ENCODE peak calls at places on chromosome 3, in seven cellular contexts. One of them, this sample, is unnamed.

GRCh38 chr3:9380014-9380413 is 17.2 kb downstream of the THUMPD3 start:
- DNase-seq in Calu3: no peak
- DNase-seq in suprapubic skin: no peak
- DNase-seq in HTR-8/SVneo: no peak
- DNase-seq in stimulated activated CD4-positive, alpha-beta T cell treated with anti-CD3 and anti-CD28 coated beads, Interleukin-4, amount 100 ng/mL, for 48 hours: no peak
- DNase-seq in activated T-cell treated with anti-CD3 and anti-CD28 coated beads, Interleukin-2, amount 50 U/mL, for 48 hours: no peak
- DNase-seq in effector memory CD4-positive, alpha-beta T cell: no peak
- DNase-seq in this sample: no peak

GRCh38 chr3:76873509-76874242 is 166.2 kb upstream of the ROBO2 start:
- DNase-seq in HTR-8/SVneo: no peak
- DNase-seq in effector memory CD4-positive, alpha-beta T cell: no peak
- DNase-seq in suprapubic skin: no peak
- DNase-seq in stimulated activated CD4-positive, alpha-beta T cell treated with anti-CD3 and anti-CD28 coated beads, Interleukin-4, amount 100 ng/mL, for 48 hours: no peak
- DNase-seq in Calu3: no peak
- DNase-seq in activated T-cell treated with anti-CD3 and anti-CD28 coated beads, Interleukin-2, amount 50 U/mL, for 48 hours: no peak
- DNase-seq in this sample: no peak

GRCh38 chr3:74390121-74390870 is 224.2 kb downstream of the CNTN3 start:
- DNase-seq in activated T-cell treated with anti-CD3 and anti-CD28 coated beads, Interleukin-2, amount 50 U/mL, for 48 hours: no peak
- DNase-seq in stimulated activated CD4-positive, alpha-beta T cell treated with anti-CD3 and anti-CD28 coated beads, Interleukin-4, amount 100 ng/mL, for 48 hours: no peak
- DNase-seq in HTR-8/SVneo: no peak
- DNase-seq in Calu3: no peak
- DNase-seq in suprapubic skin: no peak
- DNase-seq in effector memory CD4-positive, alpha-beta T cell: no peak
- DNase-seq in this sample: no peak

GRCh38 chr3:23743141-23743784 is 62.5 kb upstream of the UBE2E1 start:
- DNase-seq in Calu3: peak
- DNase-seq in HTR-8/SVneo: no peak
- DNase-seq in activated T-cell treated with anti-CD3 and anti-CD28 coated beads, Interleukin-2, amount 50 U/mL, for 48 hours: no peak
- DNase-seq in suprapubic skin: no peak
- DNase-seq in effector memory CD4-positive, alpha-beta T cell: no peak
- DNase-seq in stimulated activated CD4-positive, alpha-beta T cell treated with anti-CD3 and anti-CD28 coated beads, Interleukin-4, amount 100 ng/mL, for 48 hours: no peak
- DNase-seq in this sample: no peak

GRCh38 chr3:159814161-159814560 is 174.5 kb upstream of the IL12A start:
- DNase-seq in effector memory CD4-positive, alpha-beta T cell: no peak
- DNase-seq in suprapubic skin: no peak
- DNase-seq in Calu3: peak
- DNase-seq in HTR-8/SVneo: peak
- DNase-seq in activated T-cell treated with anti-CD3 and anti-CD28 coated beads, Interleukin-2, amount 50 U/mL, for 48 hours: no peak
- DNase-seq in stimulated activated CD4-positive, alpha-beta T cell treated with anti-CD3 and anti-CD28 coated beads, Interleukin-4, amount 100 ng/mL, for 48 hours: no peak
- DNase-seq in this sample: no peak

GRCh38 chr3:51988286-51989146 is 5.2 kb downstream of the ACY1 start:
- DNase-seq in activated T-cell treated with anti-CD3 and anti-CD28 coated beads, Interleukin-2, amount 50 U/mL, for 48 hours: no peak
- DNase-seq in stimulated activated CD4-positive, alpha-beta T cell treated with anti-CD3 and anti-CD28 coated beads, Interleukin-4, amount 100 ng/mL, for 48 hours: no peak
- DNase-seq in HTR-8/SVneo: no peak
- DNase-seq in effector memory CD4-positive, alpha-beta T cell: no peak
- DNase-seq in suprapubic skin: no peak
- DNase-seq in Calu3: no peak
- DNase-seq in this sample: no peak

GRCh38 chr3:138186803-138187295 is 252 bp upstream of the ARMC8 start:
- DNase-seq in Calu3: peak
- DNase-seq in suprapubic skin: peak
- DNase-seq in stimulated activated CD4-positive, alpha-beta T cell treated with anti-CD3 and anti-CD28 coated beads, Interleukin-4, amount 100 ng/mL, for 48 hours: peak
- DNase-seq in effector memory CD4-positive, alpha-beta T cell: peak
- DNase-seq in HTR-8/SVneo: no peak
- DNase-seq in activated T-cell treated with anti-CD3 and anti-CD28 coated beads, Interleukin-2, amount 50 U/mL, for 48 hours: peak
- DNase-seq in this sample: peak

GRCh38 chr3:160577551-160578195 is 12.3 kb upstream of the KPNA4 start:
- DNase-seq in suprapubic skin: no peak
- DNase-seq in activated T-cell treated with anti-CD3 and anti-CD28 coated beads, Interleukin-2, amount 50 U/mL, for 48 hours: no peak
- DNase-seq in stimulated activated CD4-positive, alpha-beta T cell treated with anti-CD3 and anti-CD28 coated beads, Interleukin-4, amount 100 ng/mL, for 48 hours: no peak
- DNase-seq in HTR-8/SVneo: peak
- DNase-seq in effector memory CD4-positive, alpha-beta T cell: no peak
- DNase-seq in Calu3: peak
- DNase-seq in this sample: no peak

GRCh38 chr3:66452247-66453040 is 48.4 kb downstream of the LRIG1 start:
- DNase-seq in activated T-cell treated with anti-CD3 and anti-CD28 coated beads, Interleukin-2, amount 50 U/mL, for 48 hours: no peak
- DNase-seq in stimulated activated CD4-positive, alpha-beta T cell treated with anti-CD3 and anti-CD28 coated beads, Interleukin-4, amount 100 ng/mL, for 48 hours: no peak
- DNase-seq in Calu3: no peak
- DNase-seq in HTR-8/SVneo: no peak
- DNase-seq in effector memory CD4-positive, alpha-beta T cell: no peak
- DNase-seq in suprapubic skin: no peak
- DNase-seq in this sample: no peak

GRCh38 chr3:195080571-195081141 is 190.3 kb downstream of the XXYLT1 start:
- DNase-seq in stimulated activated CD4-positive, alpha-beta T cell treated with anti-CD3 and anti-CD28 coated beads, Interleukin-4, amount 100 ng/mL, for 48 hours: no peak
- DNase-seq in activated T-cell treated with anti-CD3 and anti-CD28 coated beads, Interleukin-2, amount 50 U/mL, for 48 hours: no peak
- DNase-seq in effector memory CD4-positive, alpha-beta T cell: no peak
- DNase-seq in suprapubic skin: no peak
- DNase-seq in HTR-8/SVneo: no peak
- DNase-seq in Calu3: no peak
- DNase-seq in this sample: no peak

GRCh38 chr3:127174284-127174683 is 18.6 kb upstream of the PRR23E start:
- DNase-seq in effector memory CD4-positive, alpha-beta T cell: no peak
- DNase-seq in suprapubic skin: no peak
- DNase-seq in activated T-cell treated with anti-CD3 and anti-CD28 coated beads, Interleukin-2, amount 50 U/mL, for 48 hours: no peak
- DNase-seq in HTR-8/SVneo: no peak
- DNase-seq in stimulated activated CD4-positive, alpha-beta T cell treated with anti-CD3 and anti-CD28 coated beads, Interleukin-4, amount 100 ng/mL, for 48 hours: no peak
- DNase-seq in Calu3: no peak
- DNase-seq in this sample: no peak

GRCh38 chr3:184004483-184004882 is 13.2 kb downstream of the ABCC5 start:
- DNase-seq in Calu3: no peak
- DNase-seq in effector memory CD4-positive, alpha-beta T cell: no peak
- DNase-seq in stimulated activated CD4-positive, alpha-beta T cell treated with anti-CD3 and anti-CD28 coated beads, Interleukin-4, amount 100 ng/mL, for 48 hours: no peak
- DNase-seq in activated T-cell treated with anti-CD3 and anti-CD28 coated beads, Interleukin-2, amount 50 U/mL, for 48 hours: no peak
- DNase-seq in HTR-8/SVneo: no peak
- DNase-seq in suprapubic skin: no peak
- DNase-seq in this sample: no peak

GRCh38 chr3:13394363-13394762 is 25.8 kb downstream of the NUP210 start:
- DNase-seq in Calu3: no peak
- DNase-seq in suprapubic skin: no peak
- DNase-seq in activated T-cell treated with anti-CD3 and anti-CD28 coated beads, Interleukin-2, amount 50 U/mL, for 48 hours: no peak
- DNase-seq in HTR-8/SVneo: no peak
- DNase-seq in stimulated activated CD4-positive, alpha-beta T cell treated with anti-CD3 and anti-CD28 coated beads, Interleukin-4, amount 100 ng/mL, for 48 hours: no peak
- DNase-seq in effector memory CD4-positive, alpha-beta T cell: no peak
- DNase-seq in this sample: no peak

GRCh38 chr3:141183606-141184005 is 48.0 kb upstream of the PXYLP1 start:
- DNase-seq in stimulated activated CD4-positive, alpha-beta T cell treated with anti-CD3 and anti-CD28 coated beads, Interleukin-4, amount 100 ng/mL, for 48 hours: no peak
- DNase-seq in HTR-8/SVneo: no peak
- DNase-seq in Calu3: no peak
- DNase-seq in suprapubic skin: no peak
- DNase-seq in effector memory CD4-positive, alpha-beta T cell: no peak
- DNase-seq in activated T-cell treated with anti-CD3 and anti-CD28 coated beads, Interleukin-2, amount 50 U/mL, for 48 hours: no peak
- DNase-seq in this sample: no peak

GRCh38 chr3:133756716-133757694 is 10.8 kb downstream of the TF start:
- DNase-seq in Calu3: no peak
- DNase-seq in activated T-cell treated with anti-CD3 and anti-CD28 coated beads, Interleukin-2, amount 50 U/mL, for 48 hours: no peak
- DNase-seq in stimulated activated CD4-positive, alpha-beta T cell treated with anti-CD3 and anti-CD28 coated beads, Interleukin-4, amount 100 ng/mL, for 48 hours: no peak
- DNase-seq in suprapubic skin: no peak
- DNase-seq in HTR-8/SVneo: no peak
- DNase-seq in effector memory CD4-positive, alpha-beta T cell: no peak
- DNase-seq in this sample: no peak

GRCh38 chr3:119352863-119353527 is 58.8 kb downstream of the ARHGAP31 start:
- DNase-seq in effector memory CD4-positive, alpha-beta T cell: no peak
- DNase-seq in suprapubic skin: no peak
- DNase-seq in activated T-cell treated with anti-CD3 and anti-CD28 coated beads, Interleukin-2, amount 50 U/mL, for 48 hours: no peak
- DNase-seq in HTR-8/SVneo: peak
- DNase-seq in stimulated activated CD4-positive, alpha-beta T cell treated with anti-CD3 and anti-CD28 coated beads, Interleukin-4, amount 100 ng/mL, for 48 hours: no peak
- DNase-seq in Calu3: peak
- DNase-seq in this sample: no peak

GRCh38 chr3:17891139-17891850 is 148.9 kb upstream of the TBC1D5 start:
- DNase-seq in effector memory CD4-positive, alpha-beta T cell: no peak
- DNase-seq in stimulated activated CD4-positive, alpha-beta T cell treated with anti-CD3 and anti-CD28 coated beads, Interleukin-4, amount 100 ng/mL, for 48 hours: no peak
- DNase-seq in suprapubic skin: no peak
- DNase-seq in Calu3: no peak
- DNase-seq in activated T-cell treated with anti-CD3 and anti-CD28 coated beads, Interleukin-2, amount 50 U/mL, for 48 hours: no peak
- DNase-seq in HTR-8/SVneo: no peak
- DNase-seq in this sample: no peak

GRCh38 chr3:112980080-112980479 is 5.2 kb upstream of the CD200R1 start:
- DNase-seq in effector memory CD4-positive, alpha-beta T cell: no peak
- DNase-seq in activated T-cell treated with anti-CD3 and anti-CD28 coated beads, Interleukin-2, amount 50 U/mL, for 48 hours: no peak
- DNase-seq in suprapubic skin: no peak
- DNase-seq in Calu3: no peak
- DNase-seq in stimulated activated CD4-positive, alpha-beta T cell treated with anti-CD3 and anti-CD28 coated beads, Interleukin-4, amount 100 ng/mL, for 48 hours: no peak
- DNase-seq in HTR-8/SVneo: no peak
- DNase-seq in this sample: no peak

GRCh38 chr3:190385835-190386688 is 1.9 kb upstream of the CLDN16 start:
- DNase-seq in stimulated activated CD4-positive, alpha-beta T cell treated with anti-CD3 and anti-CD28 coated beads, Interleukin-4, amount 100 ng/mL, for 48 hours: no peak
- DNase-seq in Calu3: peak
- DNase-seq in effector memory CD4-positive, alpha-beta T cell: no peak
- DNase-seq in suprapubic skin: no peak
- DNase-seq in HTR-8/SVneo: peak
- DNase-seq in activated T-cell treated with anti-CD3 and anti-CD28 coated beads, Interleukin-2, amount 50 U/mL, for 48 hours: no peak
- DNase-seq in this sample: peak

GRCh38 chr3:49518016-49518415 is 36.3 kb upstream of the BSN start:
- DNase-seq in effector memory CD4-positive, alpha-beta T cell: no peak
- DNase-seq in suprapubic skin: no peak
- DNase-seq in activated T-cell treated with anti-CD3 and anti-CD28 coated beads, Interleukin-2, amount 50 U/mL, for 48 hours: no peak
- DNase-seq in stimulated activated CD4-positive, alpha-beta T cell treated with anti-CD3 and anti-CD28 coated beads, Interleukin-4, amount 100 ng/mL, for 48 hours: no peak
- DNase-seq in Calu3: no peak
- DNase-seq in HTR-8/SVneo: no peak
- DNase-seq in this sample: no peak

GRCh38 chr3:27797773-27798172 is 75.7 kb upstream of the EOMES start:
- DNase-seq in HTR-8/SVneo: no peak
- DNase-seq in stimulated activated CD4-positive, alpha-beta T cell treated with anti-CD3 and anti-CD28 coated beads, Interleukin-4, amount 100 ng/mL, for 48 hours: no peak
- DNase-seq in suprapubic skin: no peak
- DNase-seq in activated T-cell treated with anti-CD3 and anti-CD28 coated beads, Interleukin-2, amount 50 U/mL, for 48 hours: no peak
- DNase-seq in effector memory CD4-positive, alpha-beta T cell: no peak
- DNase-seq in Calu3: no peak
- DNase-seq in this sample: no peak

GRCh38 chr3:151843275-151843674 is 29.4 kb downstream of the AADAC start:
- DNase-seq in activated T-cell treated with anti-CD3 and anti-CD28 coated beads, Interleukin-2, amount 50 U/mL, for 48 hours: no peak
- DNase-seq in HTR-8/SVneo: no peak
- DNase-seq in Calu3: no peak
- DNase-seq in effector memory CD4-positive, alpha-beta T cell: no peak
- DNase-seq in stimulated activated CD4-positive, alpha-beta T cell treated with anti-CD3 and anti-CD28 coated beads, Interleukin-4, amount 100 ng/mL, for 48 hours: no peak
- DNase-seq in suprapubic skin: no peak
- DNase-seq in this sample: no peak

GRCh38 chr3:14837864-14838263 is 19.1 kb downstream of the FGD5 start:
- DNase-seq in suprapubic skin: no peak
- DNase-seq in Calu3: no peak
- DNase-seq in HTR-8/SVneo: no peak
- DNase-seq in activated T-cell treated with anti-CD3 and anti-CD28 coated beads, Interleukin-2, amount 50 U/mL, for 48 hours: no peak
- DNase-seq in effector memory CD4-positive, alpha-beta T cell: no peak
- DNase-seq in stimulated activated CD4-positive, alpha-beta T cell treated with anti-CD3 and anti-CD28 coated beads, Interleukin-4, amount 100 ng/mL, for 48 hours: no peak
- DNase-seq in this sample: no peak

GRCh38 chr3:10417849-10418248 is 87.5 kb downstream of the ATP2B2 start:
- DNase-seq in effector memory CD4-positive, alpha-beta T cell: no peak
- DNase-seq in Calu3: peak
- DNase-seq in stimulated activated CD4-positive, alpha-beta T cell treated with anti-CD3 and anti-CD28 coated beads, Interleukin-4, amount 100 ng/mL, for 48 hours: no peak
- DNase-seq in HTR-8/SVneo: peak
- DNase-seq in suprapubic skin: no peak
- DNase-seq in activated T-cell treated with anti-CD3 and anti-CD28 coated beads, Interleukin-2, amount 50 U/mL, for 48 hours: no peak
- DNase-seq in this sample: no peak

GRCh38 chr3:170144437-170144843 is 37.1 kb downstream of the PHC3 start:
- DNase-seq in Calu3: no peak
- DNase-seq in activated T-cell treated with anti-CD3 and anti-CD28 coated beads, Interleukin-2, amount 50 U/mL, for 48 hours: no peak
- DNase-seq in HTR-8/SVneo: no peak
- DNase-seq in suprapubic skin: no peak
- DNase-seq in stimulated activated CD4-positive, alpha-beta T cell treated with anti-CD3 and anti-CD28 coated beads, Interleukin-4, amount 100 ng/mL, for 48 hours: no peak
- DNase-seq in effector memory CD4-positive, alpha-beta T cell: no peak
- DNase-seq in this sample: no peak

GRCh38 chr3:71128951-71129350 is 454.6 kb downstream of the FOXP1 start:
- DNase-seq in stimulated activated CD4-positive, alpha-beta T cell treated with anti-CD3 and anti-CD28 coated beads, Interleukin-4, amount 100 ng/mL, for 48 hours: no peak
- DNase-seq in HTR-8/SVneo: no peak
- DNase-seq in activated T-cell treated with anti-CD3 and anti-CD28 coated beads, Interleukin-2, amount 50 U/mL, for 48 hours: no peak
- DNase-seq in suprapubic skin: no peak
- DNase-seq in Calu3: no peak
- DNase-seq in effector memory CD4-positive, alpha-beta T cell: no peak
- DNase-seq in this sample: no peak

GRCh38 chr3:80233576-80233975 is 465.8 kb upstream of the ROBO1 start:
- DNase-seq in activated T-cell treated with anti-CD3 and anti-CD28 coated beads, Interleukin-2, amount 50 U/mL, for 48 hours: no peak
- DNase-seq in Calu3: no peak
- DNase-seq in stimulated activated CD4-positive, alpha-beta T cell treated with anti-CD3 and anti-CD28 coated beads, Interleukin-4, amount 100 ng/mL, for 48 hours: no peak
- DNase-seq in suprapubic skin: no peak
- DNase-seq in HTR-8/SVneo: no peak
- DNase-seq in effector memory CD4-positive, alpha-beta T cell: no peak
- DNase-seq in this sample: peak

GRCh38 chr3:147462856-147463255 is 53.7 kb downstream of the ZIC1 start:
- DNase-seq in suprapubic skin: no peak
- DNase-seq in activated T-cell treated with anti-CD3 and anti-CD28 coated beads, Interleukin-2, amount 50 U/mL, for 48 hours: no peak
- DNase-seq in HTR-8/SVneo: no peak
- DNase-seq in effector memory CD4-positive, alpha-beta T cell: no peak
- DNase-seq in Calu3: no peak
- DNase-seq in stimulated activated CD4-positive, alpha-beta T cell treated with anti-CD3 and anti-CD28 coated beads, Interleukin-4, amount 100 ng/mL, for 48 hours: no peak
- DNase-seq in this sample: no peak

GRCh38 chr3:126159476-126159875 is 20.9 kb downstream of the ALDH1L1 start:
- DNase-seq in Calu3: no peak
- DNase-seq in activated T-cell treated with anti-CD3 and anti-CD28 coated beads, Interleukin-2, amount 50 U/mL, for 48 hours: no peak
- DNase-seq in stimulated activated CD4-positive, alpha-beta T cell treated with anti-CD3 and anti-CD28 coated beads, Interleukin-4, amount 100 ng/mL, for 48 hours: no peak
- DNase-seq in effector memory CD4-positive, alpha-beta T cell: no peak
- DNase-seq in HTR-8/SVneo: no peak
- DNase-seq in suprapubic skin: no peak
- DNase-seq in this sample: no peak

GRCh38 chr3:56851966-56852884 is 50.5 kb upstream of the ARHGEF3 start:
- DNase-seq in effector memory CD4-positive, alpha-beta T cell: no peak
- DNase-seq in Calu3: no peak
- DNase-seq in suprapubic skin: no peak
- DNase-seq in stimulated activated CD4-positive, alpha-beta T cell treated with anti-CD3 and anti-CD28 coated beads, Interleukin-4, amount 100 ng/mL, for 48 hours: no peak
- DNase-seq in activated T-cell treated with anti-CD3 and anti-CD28 coated beads, Interleukin-2, amount 50 U/mL, for 48 hours: no peak
- DNase-seq in HTR-8/SVneo: peak
- DNase-seq in this sample: peak

GRCh38 chr3:10198761-10199688 is 34.3 kb downstream of the IRAK2 start:
- DNase-seq in stimulated activated CD4-positive, alpha-beta T cell treated with anti-CD3 and anti-CD28 coated beads, Interleukin-4, amount 100 ng/mL, for 48 hours: peak
- DNase-seq in HTR-8/SVneo: no peak
- DNase-seq in suprapubic skin: no peak
- DNase-seq in effector memory CD4-positive, alpha-beta T cell: peak
- DNase-seq in Calu3: peak
- DNase-seq in activated T-cell treated with anti-CD3 and anti-CD28 coated beads, Interleukin-2, amount 50 U/mL, for 48 hours: peak
- DNase-seq in this sample: no peak

GRCh38 chr3:186991470-186991869 is 61.1 kb downstream of the ST6GAL1 start:
- DNase-seq in HTR-8/SVneo: no peak
- DNase-seq in activated T-cell treated with anti-CD3 and anti-CD28 coated beads, Interleukin-2, amount 50 U/mL, for 48 hours: no peak
- DNase-seq in suprapubic skin: no peak
- DNase-seq in Calu3: no peak
- DNase-seq in stimulated activated CD4-positive, alpha-beta T cell treated with anti-CD3 and anti-CD28 coated beads, Interleukin-4, amount 100 ng/mL, for 48 hours: no peak
- DNase-seq in effector memory CD4-positive, alpha-beta T cell: no peak
- DNase-seq in this sample: no peak

GRCh38 chr3:13667330-13667729 is 118.4 kb downstream of the FBLN2 start:
- DNase-seq in Calu3: no peak
- DNase-seq in activated T-cell treated with anti-CD3 and anti-CD28 coated beads, Interleukin-2, amount 50 U/mL, for 48 hours: no peak
- DNase-seq in effector memory CD4-positive, alpha-beta T cell: no peak
- DNase-seq in HTR-8/SVneo: no peak
- DNase-seq in stimulated activated CD4-positive, alpha-beta T cell treated with anti-CD3 and anti-CD28 coated beads, Interleukin-4, amount 100 ng/mL, for 48 hours: no peak
- DNase-seq in suprapubic skin: no peak
- DNase-seq in this sample: no peak

GRCh38 chr3:71581451-71581980 is 2.0 kb downstream of the FOXP1 start:
- DNase-seq in activated T-cell treated with anti-CD3 and anti-CD28 coated beads, Interleukin-2, amount 50 U/mL, for 48 hours: peak
- DNase-seq in HTR-8/SVneo: no peak
- DNase-seq in Calu3: peak
- DNase-seq in suprapubic skin: peak
- DNase-seq in effector memory CD4-positive, alpha-beta T cell: no peak
- DNase-seq in stimulated activated CD4-positive, alpha-beta T cell treated with anti-CD3 and anti-CD28 coated beads, Interleukin-4, amount 100 ng/mL, for 48 hours: peak
- DNase-seq in this sample: no peak

GRCh38 chr3:40505599-40506462 is at the start of gene ZNF620:
- DNase-seq in HTR-8/SVneo: peak
- DNase-seq in activated T-cell treated with anti-CD3 and anti-CD28 coated beads, Interleukin-2, amount 50 U/mL, for 48 hours: peak
- DNase-seq in suprapubic skin: peak
- DNase-seq in effector memory CD4-positive, alpha-beta T cell: peak
- DNase-seq in Calu3: peak
- DNase-seq in stimulated activated CD4-positive, alpha-beta T cell treated with anti-CD3 and anti-CD28 coated beads, Interleukin-4, amount 100 ng/mL, for 48 hours: peak
- DNase-seq in this sample: peak

GRCh38 chr3:69472093-69472492 is 86.2 kb upstream of the FRMD4B start:
- DNase-seq in activated T-cell treated with anti-CD3 and anti-CD28 coated beads, Interleukin-2, amount 50 U/mL, for 48 hours: no peak
- DNase-seq in effector memory CD4-positive, alpha-beta T cell: no peak
- DNase-seq in HTR-8/SVneo: no peak
- DNase-seq in suprapubic skin: no peak
- DNase-seq in Calu3: no peak
- DNase-seq in stimulated activated CD4-positive, alpha-beta T cell treated with anti-CD3 and anti-CD28 coated beads, Interleukin-4, amount 100 ng/mL, for 48 hours: no peak
- DNase-seq in this sample: no peak

GRCh38 chr3:126300761-126301481 is 56.3 kb downstream of the KLF15 start:
- DNase-seq in Calu3: no peak
- DNase-seq in stimulated activated CD4-positive, alpha-beta T cell treated with anti-CD3 and anti-CD28 coated beads, Interleukin-4, amount 100 ng/mL, for 48 hours: no peak
- DNase-seq in activated T-cell treated with anti-CD3 and anti-CD28 coated beads, Interleukin-2, amount 50 U/mL, for 48 hours: no peak
- DNase-seq in suprapubic skin: no peak
- DNase-seq in effector memory CD4-positive, alpha-beta T cell: no peak
- DNase-seq in HTR-8/SVneo: no peak
- DNase-seq in this sample: no peak

GRCh38 chr3:135237371-135237770 is 442.3 kb downstream of the EPHB1 start:
- DNase-seq in effector memory CD4-positive, alpha-beta T cell: no peak
- DNase-seq in activated T-cell treated with anti-CD3 and anti-CD28 coated beads, Interleukin-2, amount 50 U/mL, for 48 hours: no peak
- DNase-seq in suprapubic skin: no peak
- DNase-seq in stimulated activated CD4-positive, alpha-beta T cell treated with anti-CD3 and anti-CD28 coated beads, Interleukin-4, amount 100 ng/mL, for 48 hours: no peak
- DNase-seq in HTR-8/SVneo: no peak
- DNase-seq in Calu3: no peak
- DNase-seq in this sample: no peak